ENCODE peak calls at places on chromosomes 16 and 17, in eight cellular contexts. E, P, D, O, G, Q, J and N are unnamed samples.

GRCh38 chr17:17401271-17401781 is 75.5 kb upstream of the MED9 start:
- DNase-seq in O (no peak), P (no peak), G (no peak), Q (no peak), D (no peak), E (no peak), J (peak), N (no peak)

GRCh38 chr16:85655216-85656129 is 33.3 kb downstream of the GINS2 start:
- DNase-seq in O (no peak), J (no peak), P (peak), Q (no peak), E (no peak), G (no peak), D (no peak), N (no peak)

GRCh38 chr16:57265850-57266530 is 18.5 kb downstream of the PLLP start:
- DNase-seq in Q (peak), P (peak), J (no peak), G (no peak), O (no peak), D (no peak), E (peak), N (no peak)

GRCh38 chr17:34916120-34916519 is 45.1 kb downstream of the CCT6B start:
- DNase-seq in O (no peak), E (no peak), D (no peak), P (no peak), J (no peak), G (no peak), Q (no peak), N (no peak)

GRCh38 chr16:51807551-51807950 is 656.5 kb upstream of the SALL1 start:
- DNase-seq in O (no peak), Q (no peak), D (no peak), E (peak), G (no peak), J (no peak), P (no peak), N (no peak)

GRCh38 chr16:77896357-77896972 is 108.1 kb downstream of the VAT1L start:
- DNase-seq in G (no peak), E (no peak), Q (no peak), D (no peak), J (no peak), O (no peak), P (no peak), N (no peak)

GRCh38 chr16:76335187-76335974 is 58.2 kb downstream of the CNTNAP4 start:
- DNase-seq in P (no peak), E (no peak), Q (no peak), D (no peak), O (no peak), G (no peak), J (no peak), N (no peak)

GRCh38 chr17:55794681-55795080 is 43.8 kb downstream of the PCTP start:
- DNase-seq in Q (no peak), P (no peak), G (no peak), J (no peak), E (no peak), O (no peak), D (no peak), N (no peak)

GRCh38 chr17:32623196-32623595 is 136.4 kb downstream of the CDK5R1 start:
- DNase-seq in J (no peak), G (no peak), P (no peak), O (no peak), Q (peak), E (no peak), D (no peak), N (no peak)

GRCh38 chr16:29729116-29729521 is 16.7 kb downstream of the C16orf54 start:
- DNase-seq in J (peak), P (no peak), G (peak), O (peak), E (peak), Q (peak), D (peak), N (no peak)

DNA sequence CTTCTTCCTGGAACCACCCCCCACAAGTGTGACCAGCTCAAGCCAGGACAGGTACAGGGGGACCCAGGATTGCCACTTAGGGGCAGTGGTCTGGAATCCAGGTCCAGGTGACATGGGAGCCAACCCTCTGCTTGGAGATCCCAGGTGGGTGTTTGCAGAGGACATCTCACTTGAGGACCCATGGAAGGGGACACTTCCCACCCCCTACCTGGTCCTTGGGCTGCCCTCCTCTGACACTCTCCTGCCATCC is 145.5 kb downstream of the SEC14L1 start:
- DNase-seq in E (no peak), Q (no peak), J (no peak), D (no peak), G (no peak), O (no peak), P (no peak), N (no peak)
- H3K4me3 ChIP-seq in E (peak), Q (no peak), J (peak), D (no peak), G (no peak), O (no peak), P (no peak), N (no peak)

GRCh38 chr16:75122609-75123008 is 6.0 kb upstream of the LDHD start:
- DNase-seq in O (no peak), J (no peak), E (no peak), P (no peak), Q (no peak), G (no peak), D (no peak), N (no peak)
- H3K4me3 ChIP-seq in O (no peak), J (no peak), E (no peak), P (no peak), Q (no peak), G (no peak), D (no peak), N (no peak)

GRCh38 chr17:78836420-78837021 is 4.1 kb downstream of the USP36 start:
- DNase-seq in J (no peak), E (no peak), D (no peak), O (no peak), G (no peak), P (no peak), Q (no peak), N (no peak)

GRCh38 chr17:78840530-78840779 is 159 bp downstream of the USP36 start:
- DNase-seq in Q (no peak), O (no peak), P (no peak), E (no peak), J (no peak), D (no peak), G (no peak), N (no peak)

GRCh38 chr17:78839762-78840529 is 668 bp downstream of the USP36 start:
- DNase-seq in E (peak), D (no peak), O (peak), J (peak), P (no peak), Q (peak), G (no peak), N (no peak)

GRCh38 chr17:78839173-78839761 is 1.3 kb downstream of the USP36 start:
- DNase-seq in Q (peak), O (peak), G (no peak), E (peak), D (no peak), P (no peak), J (no peak), N (no peak)

GRCh38 chr17:78838574-78839005 is 2.0 kb downstream of the USP36 start:
- DNase-seq in Q (no peak), O (no peak), J (no peak), E (no peak), P (no peak), D (no peak), G (no peak), N (no peak)
- H3K4me3 ChIP-seq in Q (no peak), O (no peak), J (peak), E (no peak), P (no peak), D (peak), G (peak), N (no peak)

DNA sequence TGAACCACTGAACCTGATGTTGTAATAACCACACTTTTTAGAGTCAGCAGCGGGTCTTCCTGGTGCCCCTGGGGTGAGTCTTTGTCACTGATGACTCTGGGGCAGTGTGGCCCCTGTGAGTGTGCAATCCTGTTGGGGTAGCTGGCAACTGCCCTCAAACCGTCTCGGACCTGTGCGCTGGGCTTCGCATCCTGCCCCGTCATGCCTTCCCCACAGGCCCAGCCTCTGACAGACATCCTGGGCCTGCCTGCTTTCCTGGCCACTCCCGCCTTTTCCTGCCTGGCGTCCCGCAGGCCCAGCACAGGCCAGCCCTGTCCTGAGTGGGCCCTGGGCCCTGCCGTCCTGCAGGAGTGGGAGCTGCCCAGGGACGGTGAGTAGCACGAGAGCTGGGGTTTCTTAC is 50.2 kb upstream of the CAPN15 start:
- DNase-seq in P (peak), E (no peak), O (no peak), D (no peak), Q (peak), G (no peak), J (no peak), N (no peak)
- H3K4me3 ChIP-seq in P (no peak), E (no peak), O (no peak), D (no peak), Q (no peak), G (no peak), J (no peak), N (no peak)

DNA sequence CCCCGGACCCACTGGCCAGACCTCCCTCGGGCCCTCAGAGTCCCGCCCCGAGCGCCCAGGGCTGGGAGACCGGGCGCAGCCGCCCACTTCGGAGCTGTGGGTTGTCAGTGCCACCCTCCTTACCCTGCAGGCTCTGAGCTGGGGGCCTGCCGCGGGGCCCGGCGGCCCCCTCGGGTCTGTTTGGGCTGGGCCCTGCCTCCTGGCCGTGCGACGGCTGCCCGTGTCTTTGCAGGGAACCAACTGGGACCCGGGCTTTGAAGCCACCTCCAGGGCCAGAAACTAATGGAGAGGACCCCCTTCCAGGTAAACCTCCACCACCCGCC is 443 bp downstream of the TEDC2 start:
- DNase-seq in O (no peak), J (no peak), Q (no peak), G (no peak), P (no peak), D (no peak), E (no peak), N (no peak)
- H3K4me3 ChIP-seq in O (peak), J (peak), Q (peak), G (peak), P (peak), D (peak), E (peak), N (peak)

GRCh38 chr16:72561-73537 is at the start of gene RHBDF1:
- DNase-seq in D (peak), O (peak), J (peak), G (no peak), Q (peak), P (peak), E (no peak), N (no peak)
- H3K4me3 ChIP-seq in D (peak), O (peak), J (peak), G (peak), Q (peak), P (peak), E (peak), N (peak)

DNA sequence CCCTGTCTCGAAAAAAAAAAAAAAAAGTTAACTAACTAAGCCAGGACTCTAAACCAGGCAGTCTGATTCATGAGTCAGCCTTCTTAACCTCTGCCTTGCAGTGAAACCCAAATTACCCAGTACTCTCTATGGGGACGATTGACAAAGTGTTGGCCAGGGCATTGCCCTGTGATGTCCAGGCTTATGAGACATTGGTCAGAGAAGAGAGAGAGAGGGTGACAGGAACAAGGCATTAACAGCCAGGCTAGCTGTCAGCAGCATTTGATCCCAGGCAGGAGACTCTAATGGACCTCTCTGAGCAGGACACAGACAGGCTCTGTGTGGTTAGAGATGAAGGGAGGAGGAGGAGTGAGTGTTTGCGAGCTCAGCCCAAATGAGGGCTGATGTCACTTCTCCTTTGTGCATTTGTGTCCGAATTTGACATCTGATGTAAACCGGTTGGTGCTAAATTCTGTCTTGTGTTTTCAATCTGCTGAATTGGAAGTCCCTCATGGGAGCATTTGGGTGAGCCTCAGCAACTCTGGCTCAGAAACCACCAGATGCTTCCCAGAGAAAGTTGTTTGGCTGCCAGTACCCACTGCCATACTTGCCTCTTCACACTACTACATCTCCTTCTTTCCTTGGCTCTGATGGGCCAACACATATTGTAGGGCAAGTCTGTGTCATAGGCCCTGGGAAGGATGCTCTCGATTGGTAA is 4.3 kb upstream of the MYL4 start:
- DNase-seq in G (no peak), Q (no peak), O (peak), J (no peak), D (peak), E (peak), P (peak), N (no peak)
- H3K4me3 ChIP-seq in G (no peak), Q (no peak), O (no peak), J (no peak), D (no peak), E (no peak), P (no peak), N (no peak)

GRCh38 chr17:41559548-41559947 is 12.3 kb downstream of the KRT9 start:
- DNase-seq in G (no peak), P (no peak), O (peak), Q (no peak), D (peak), E (peak), J (no peak), N (no peak)
- H3K4me3 ChIP-seq in G (no peak), P (no peak), O (no peak), Q (no peak), D (no peak), E (no peak), J (no peak), N (no peak)

GRCh38 chr17:81804559-81805399 is 829 bp downstream of the GCGR start:
- DNase-seq in G (no peak), J (no peak), E (no peak), Q (no peak), D (no peak), P (no peak), O (no peak), N (no peak)

GRCh38 chr17:81802048-81802758 is 1.7 kb upstream of the GCGR start:
- DNase-seq in E (no peak), G (no peak), Q (no peak), P (no peak), J (no peak), D (no peak), O (no peak), N (no peak)

GRCh38 chr17:81805707-81806460 is 1.9 kb downstream of the GCGR start:
- DNase-seq in Q (no peak), G (no peak), P (no peak), E (no peak), D (no peak), J (no peak), O (no peak), N (no peak)

GRCh38 chr17:81802856-81803643 is 900 bp upstream of the GCGR start:
- DNase-seq in P (no peak), J (no peak), Q (no peak), E (no peak), O (no peak), D (no peak), G (no peak), N (no peak)

GRCh38 chr17:81803728-81804558 is at the start of gene GCGR:
- DNase-seq in E (no peak), J (no peak), Q (no peak), P (no peak), D (no peak), O (no peak), G (no peak), N (no peak)
- H3K4me3 ChIP-seq in E (no peak), J (peak), Q (no peak), P (peak), D (no peak), O (no peak), G (no peak), N (no peak)